ENCODE peak calls at places on chromosomes 3 and 15, in four cellular contexts. D is GM23338, Y is H1, J is right cardiac atrium. P is an unnamed sample.

GRCh38 chr15:67067161-67067853 is 1.9 kb downstream of the SMAD3 start:
- DNase-seq in D (peak; percentile 81), J (peak; percentile 56), Y (no peak), P (no peak)

GRCh38 chr15:74798388-74799254 is 14.0 kb upstream of the LMAN1L start:
- DNase-seq in J (peak; percentile 79), Y (no peak), D (no peak), P (no peak)

GRCh38 chr15:95577911-95578310 is 752.6 kb upstream of the NR2F2 start:
- DNase-seq in Y (no peak), D (no peak), J (no peak), P (no peak)

GRCh38 chr15:25543156-25543555 is 104.3 kb upstream of the UBE3A start:
- DNase-seq in J (no peak), Y (no peak), D (no peak), P (no peak)

GRCh38 chr3:147356145-147356908 is 50.0 kb downstream of the ZIC4 start:
- DNase-seq in J (no peak), D (no peak), Y (no peak), P (no peak)

GRCh38 chr3:133494469-133494868 is 79.0 kb upstream of the CDV3 start:
- DNase-seq in D (peak; percentile 76), Y (no peak), J (no peak), P (no peak)

GRCh38 chr15:52672661-52673060 is 6.5 kb downstream of the ATOSA start:
- DNase-seq in D (no peak), Y (no peak), J (no peak), P (no peak)

GRCh38 chr15:75672111-75672602 is 24.4 kb downstream of the SNX33 start:
- DNase-seq in J (no peak), Y (no peak), D (no peak), P (no peak)

GRCh38 chr3:184759666-184760200 is 47.9 kb upstream of the MAGEF1 start:
- DNase-seq in D (no peak), J (peak; percentile 50), Y (no peak), P (no peak)

GRCh38 chr15:70447927-70448698 is 315.2 kb downstream of the UACA start:
- DNase-seq in Y (no peak), J (peak; percentile 76), D (peak; percentile 38), P (no peak)

GRCh38 chr3:184140436-184140835 is 5.3 kb downstream of the EIF2B5 start:
- DNase-seq in Y (no peak), D (no peak), J (no peak), P (no peak)

GRCh38 chr15:99151156-99151555 is 46.3 kb downstream of the SYNM start:
- DNase-seq in D (no peak), Y (no peak), J (no peak), P (no peak)

GRCh38 chr15:64667736-64668161 is 107.6 kb downstream of the RBPMS2 start:
- DNase-seq in Y (no peak), D (peak; percentile 51), J (no peak), P (no peak)

GRCh38 chr15:47908950-47909670 is 191.8 kb downstream of the SEMA6D start:
- DNase-seq in Y (no peak), D (no peak), J (no peak), P (no peak)

GRCh38 chr3:88668180-88668579 is 439.2 kb upstream of the EPHA3 start:
- DNase-seq in J (no peak), Y (no peak), D (no peak), P (no peak)

GRCh38 chr3:151319613-151320012 is 3.0 kb upstream of the GPR87 start:
- DNase-seq in Y (no peak), J (no peak), D (no peak), P (no peak)

GRCh38 chr15:59995568-59996349 is 8.4 kb upstream of the FOXB1 start:
- DNase-seq in Y (no peak), D (peak; percentile 66), J (no peak), P (no peak)

GRCh38 chr15:85741021-85741421 is 53.7 kb downstream of the KLHL25 start:
- DNase-seq in D (peak; percentile 49), J (peak; percentile 60), Y (no peak), P (no peak)

GRCh38 chr3:149701206-149701976 is 43.6 kb upstream of the WWTR1 start:
- DNase-seq in D (no peak), J (no peak), Y (no peak), P (no peak)

GRCh38 chr15:52143862-52144261 is 31.3 kb upstream of the BCL2L10 start:
- DNase-seq in J (no peak), Y (no peak), D (peak; percentile 22), P (no peak)

GRCh38 chr3:4741404-4742307 is 237.6 kb upstream of the BHLHE40 start:
- DNase-seq in Y (no peak), D (no peak), J (peak; percentile 70), P (no peak)

GRCh38 chr3:5136619-5137429 is 14.7 kb downstream of the ARL8B start:
- DNase-seq in Y (no peak), D (peak; percentile 64), J (no peak), P (no peak)

GRCh38 chr3:138696661-138697370 is 88.2 kb downstream of the FAIM start:
- DNase-seq in J (no peak), Y (no peak), D (no peak), P (no peak)

GRCh38 chr3:184842433-184842832 is 30.5 kb downstream of the VPS8 start:
- DNase-seq in Y (no peak), D (no peak), J (no peak), P (no peak)

GRCh38 chr3:72186485-72186864 is 401.5 kb upstream of the PROK2 start:
- DNase-seq in Y (no peak), D (no peak), J (no peak), P (no peak)

GRCh38 chr3:171407746-171408145 is 52.5 kb downstream of the TNIK start:
- DNase-seq in J (no peak), Y (no peak), D (no peak), P (no peak)

GRCh38 chr3:64502284-64502683 is 185.5 kb downstream of the ADAMTS9 start:
- DNase-seq in D (no peak), J (no peak), Y (no peak), P (no peak)

GRCh38 chr15:79978694-79979519 is 7.9 kb upstream of the BCL2A1 start:
- DNase-seq in D (no peak), J (peak; percentile 27), Y (no peak), P (no peak)

GRCh38 chr3:156577731-156578130 is 22.8 kb upstream of the SSR3 start:
- DNase-seq in D (no peak), J (no peak), Y (no peak), P (no peak)

GRCh38 chr3:11212301-11212613 is 58.0 kb downstream of the HRH1 start:
- DNase-seq in D (no peak), Y (no peak), J (no peak), P (no peak)

GRCh38 chr3:42721690-42722089 is 19.1 kb upstream of the HHATL start:
- DNase-seq in J (peak; percentile 18), D (no peak), Y (no peak), P (no peak)

GRCh38 chr3:45524605-45525004 is 69.9 kb upstream of the LIMD1 start:
- DNase-seq in D (no peak), Y (no peak), J (no peak), P (no peak)

GRCh38 chr15:63385911-63386531 is 4.4 kb upstream of the CA12 start:
- DNase-seq in D (no peak), J (no peak), Y (no peak), P (no peak)

GRCh38 chr15:40110866-40111550 is 2.3 kb upstream of the BMF start:
- DNase-seq in Y (no peak), J (no peak), D (peak; percentile 27), P (no peak)

GRCh38 chr15:40108855-40109735 is at the start of gene BMF:
- DNase-seq in J (peak; percentile 100), Y (peak; percentile 98), D (peak; percentile 100), P (peak; percentile 96)

GRCh38 chr15:40105517-40106202 is 3.0 kb downstream of the BMF start:
- DNase-seq in Y (no peak), D (no peak), J (no peak), P (no peak)

GRCh38 chr15:40106203-40107161 is 2.2 kb downstream of the BMF start:
- DNase-seq in J (peak; percentile 84), D (peak; percentile 97), Y (no peak), P (no peak)

GRCh38 chr15:40108061-40108854 is 421 bp downstream of the BMF start:
- DNase-seq in J (peak; percentile 94), Y (no peak), D (peak; percentile 53), P (no peak)
- H3K4me1 ChIP-seq in J (peaks cover 31% of the 10 kb centered on the region), Y (peaks cover 58% of the 10 kb centered on the region), D (peaks cover 55% of the 10 kb centered on the region), P (peaks cover 24% of the 10 kb centered on the region)

GRCh38 chr3:186929186-186929585 is 1.1 kb upstream of the ST6GAL1 start:
- DNase-seq in Y (no peak), J (no peak), D (no peak), P (no peak)

GRCh38 chr3:186931487-186932280 is 1.4 kb downstream of the ST6GAL1 start:
- DNase-seq in Y (no peak), J (peak; percentile 80), D (peak; percentile 67), P (peak; percentile 61)

GRCh38 chr3:186930639-186931486 is 537 bp downstream of the ST6GAL1 start:
- DNase-seq in Y (peak; percentile 79), J (peak; percentile 87), D (peak; percentile 94), P (peak; percentile 47)

GRCh38 chr3:186930143-186930638 is at the start of gene ST6GAL1:
- DNase-seq in D (peak; percentile 93), J (peak; percentile 93), Y (peak; percentile 82), P (peak; percentile 51)

DNA sequence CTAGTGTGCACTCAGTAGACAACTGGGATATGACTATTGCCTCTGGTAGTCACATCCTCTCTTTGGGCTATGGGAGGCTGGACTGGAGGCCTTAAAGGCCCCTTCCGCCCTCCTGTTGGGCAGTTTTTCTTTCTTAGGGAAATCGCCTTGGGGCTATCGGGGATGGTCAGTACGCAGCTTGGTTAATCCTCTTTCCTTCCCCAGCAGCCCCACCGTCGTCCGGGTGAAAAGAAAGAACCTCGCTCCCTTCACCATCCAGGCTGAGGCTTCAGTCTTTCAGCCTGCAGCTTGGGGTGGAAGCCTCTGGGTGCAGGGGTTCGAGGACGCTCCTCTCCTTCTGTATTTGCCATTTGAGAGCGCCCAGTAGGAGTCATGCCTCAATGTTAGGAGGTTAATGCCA is 650 bp upstream of the ST6GAL1 start:
- DNase-seq in D (peak; percentile 17), Y (no peak), J (no peak), P (no peak)
- H3K4me1 ChIP-seq in D (peaks cover 28% of the 10 kb centered on the region), Y (peaks cover 13% of the 10 kb centered on the region), J (peaks cover 12% of the 10 kb centered on the region), P (peaks cover 6% of the 10 kb centered on the region)

DNA sequence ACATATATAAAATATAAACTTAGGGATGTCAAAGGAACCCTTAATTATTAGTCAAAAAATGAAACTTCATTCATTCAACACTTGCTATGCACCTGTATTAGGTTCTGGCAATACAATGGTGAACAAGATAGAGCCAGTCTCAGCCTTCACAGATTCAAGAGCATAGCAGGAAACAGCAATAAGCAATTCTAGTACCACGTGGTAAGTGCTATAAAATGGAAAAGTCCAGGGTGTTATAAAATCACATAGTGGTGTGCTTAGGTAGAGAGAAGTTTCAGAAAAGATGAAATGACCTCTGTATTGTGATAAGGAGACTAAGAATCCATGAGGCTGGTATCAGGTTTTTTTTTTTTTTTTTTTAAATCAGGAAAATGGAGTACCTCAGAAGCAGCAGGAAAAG is 5.2 kb downstream of the TOMM70 start:
- DNase-seq in Y (no peak), D (no peak), J (no peak), P (no peak)
- H3K4me1 ChIP-seq in Y (peaks cover 3% of the 10 kb centered on the region), D (no peaks in the 10 kb centered on the region), J (peaks cover 2% of the 10 kb centered on the region), P (peaks cover 5% of the 10 kb centered on the region)

GRCh38 chr3:52226229-52226817 is 878 bp upstream of the TLR9 start:
- DNase-seq in Y (no peak), J (peak; percentile 33), D (no peak), P (no peak)
- H3K4me1 ChIP-seq in Y (peaks cover 4% of the 10 kb centered on the region), J (no peaks in the 10 kb centered on the region), D (no peaks in the 10 kb centered on the region), P (peaks cover 51% of the 10 kb centered on the region)